ENCODE peak calls at places on chromosomes 12 and 14, in nine cellular contexts. X, N, E, T, A, D, B, I and Y are unnamed samples.

GRCh38 chr12:1884651-1885050 is 33.8 kb downstream of the CACNA2D4 start:
- DNase-seq in X (no peak), N (no peak), E (no peak), T (no peak), A (no peak), D (no peak), B (no peak), I (no peak), Y (no peak)

GRCh38 chr12:106978035-106978800 is 8.7 kb downstream of the MTERF2 start:
- DNase-seq in X (no peak), N (no peak), E (no peak), T (peak; percentile 59), A (no peak), D (no peak), B (no peak), I (no peak), Y (no peak)

GRCh38 chr12:117331691-117332090 is 29.7 kb downstream of the NOS1 start:
- DNase-seq in X (no peak), N (peak; percentile 73), E (no peak), T (no peak), A (no peak), D (no peak), B (no peak), I (no peak), Y (no peak)

GRCh38 chr12:63928305-63928704 is 83.8 kb downstream of the SRGAP1 start:
- DNase-seq in X (no peak), N (no peak), E (no peak), T (no peak), A (no peak), D (no peak), B (no peak), I (no peak), Y (no peak)

GRCh38 chr12:64373204-64373603 is 17.4 kb downstream of the C12orf56 start:
- DNase-seq in X (no peak), N (peak; percentile 23), E (no peak), T (no peak), A (no peak), D (no peak), B (no peak), I (no peak), Y (no peak)

GRCh38 chr12:127509066-127509778 is 757.7 kb upstream of the TMEM132C start:
- DNase-seq in X (no peak), N (no peak), E (no peak), T (no peak), A (no peak), D (no peak), B (no peak), I (peak; percentile 79), Y (no peak)

GRCh38 chr14:91830777-91831176 is 36.6 kb downstream of the TC2N start:
- DNase-seq in X (peak; percentile 58), N (no peak), E (peak; percentile 80), T (peak; percentile 60), A (no peak), D (no peak), B (peak; percentile 93), I (no peak), Y (no peak)

GRCh38 chr12:52903285-52903854 is 1.5 kb downstream of the KRT8 start:
- DNase-seq in X (peak; percentile 87), N (peak; percentile 69), E (peak; percentile 46), T (peak; percentile 55), A (peak; percentile 13), D (peak; percentile 38), B (peak; percentile 93), I (peak; percentile 62), Y (peak; percentile 82)

GRCh38 chr14:67571991-67572323 is 28.1 kb downstream of the PIGH start:
- DNase-seq in X (peak; percentile 42), N (no peak), E (no peak), T (no peak), A (no peak), D (no peak), B (no peak), I (no peak), Y (peak; percentile 77)

GRCh38 chr14:95305145-95305544 is 14.6 kb downstream of the CLMN start:
- DNase-seq in X (no peak), N (no peak), E (no peak), T (no peak), A (no peak), D (no peak), B (peak; percentile 10), I (no peak), Y (no peak)

GRCh38 chr14:103187911-103188310 is 64.7 kb downstream of the TNFAIP2 start:
- DNase-seq in X (no peak), N (no peak), E (no peak), T (no peak), A (no peak), D (no peak), B (no peak), I (no peak), Y (no peak)